ENCODE peak calls at places on chromosomes 6 and 20, in seven cellular contexts. W, K, D, C, Y, E and V are unnamed samples.

GRCh38 chr20:32445539-32446273 is 87.6 kb downstream of the ASXL1 start:
- DNase-seq in W (no peak), K (no peak), D (peak), C (no peak), Y (no peak), E (peak), V (peak)

GRCh38 chr20:34709836-34710567 is 5.9 kb downstream of the TP53INP2 start:
- DNase-seq in W (peak), K (no peak), D (peak), C (no peak), Y (no peak), E (peak), V (peak)

GRCh38 chr20:18811186-18811585 is 2.4 kb upstream of the SCP2D1 start:
- DNase-seq in W (no peak), K (no peak), D (no peak), C (no peak), Y (no peak), E (no peak), V (no peak)

GRCh38 chr6:144033816-144034540 is 25.9 kb upstream of the PLAGL1 start:
- DNase-seq in W (no peak), K (no peak), D (no peak), C (no peak), Y (no peak), E (no peak), V (no peak)

GRCh38 chr6:87122477-87122876 is 27.6 kb upstream of the CGA start:
- DNase-seq in W (no peak), K (no peak), D (no peak), C (no peak), Y (no peak), E (no peak), V (no peak)

GRCh38 chr20:43849496-43850197 is 65.0 kb upstream of the TOX2 start:
- DNase-seq in W (no peak), K (no peak), D (no peak), C (no peak), Y (no peak), E (no peak), V (no peak)

GRCh38 chr20:46243707-46244628 is 64.3 kb downstream of the CDH22 start:
- DNase-seq in W (no peak), K (no peak), D (no peak), C (no peak), Y (no peak), E (no peak), V (no peak)

GRCh38 chr6:143836150-143836549 is 7.0 kb upstream of the LTV1 start:
- DNase-seq in W (no peak), K (no peak), D (no peak), C (no peak), Y (no peak), E (no peak), V (no peak)

GRCh38 chr6:37432590-37432915 is 468 bp upstream of the CMTR1 start:
- DNase-seq in W (no peak), K (no peak), D (no peak), C (no peak), Y (no peak), E (no peak), V (no peak)

GRCh38 chr6:44809256-44809655 is 421.8 kb downstream of the CDC5L start:
- DNase-seq in W (no peak), K (no peak), D (no peak), C (no peak), Y (no peak), E (no peak), V (no peak)

GRCh38 chr20:58802061-58802460 is 48.6 kb downstream of the GNAS-AS1 start:
- DNase-seq in W (no peak), K (no peak), D (no peak), C (no peak), Y (no peak), E (no peak), V (no peak)

GRCh38 chr20:33433465-33433864 is 10.1 kb downstream of the SNTA1 start:
- DNase-seq in W (no peak), K (no peak), D (no peak), C (no peak), Y (no peak), E (no peak), V (no peak)

GRCh38 chr6:166906376-166907044 is 49.8 kb downstream of the RNASET2 start:
- DNase-seq in W (no peak), K (no peak), D (no peak), C (no peak), Y (no peak), E (no peak), V (no peak)

GRCh38 chr6:166907373-166907841 is 48.9 kb downstream of the RNASET2 start:
- DNase-seq in W (no peak), K (no peak), D (no peak), C (no peak), Y (peak), E (no peak), V (no peak)

GRCh38 chr6:166905013-166905412 is 51.3 kb downstream of the RNASET2 start:
- DNase-seq in W (no peak), K (no peak), D (no peak), C (no peak), Y (no peak), E (no peak), V (no peak)

GRCh38 chr6:166904101-166904746 is 52.1 kb downstream of the RNASET2 start:
- DNase-seq in W (no peak), K (no peak), D (no peak), C (no peak), Y (no peak), E (no peak), V (no peak)

DNA sequence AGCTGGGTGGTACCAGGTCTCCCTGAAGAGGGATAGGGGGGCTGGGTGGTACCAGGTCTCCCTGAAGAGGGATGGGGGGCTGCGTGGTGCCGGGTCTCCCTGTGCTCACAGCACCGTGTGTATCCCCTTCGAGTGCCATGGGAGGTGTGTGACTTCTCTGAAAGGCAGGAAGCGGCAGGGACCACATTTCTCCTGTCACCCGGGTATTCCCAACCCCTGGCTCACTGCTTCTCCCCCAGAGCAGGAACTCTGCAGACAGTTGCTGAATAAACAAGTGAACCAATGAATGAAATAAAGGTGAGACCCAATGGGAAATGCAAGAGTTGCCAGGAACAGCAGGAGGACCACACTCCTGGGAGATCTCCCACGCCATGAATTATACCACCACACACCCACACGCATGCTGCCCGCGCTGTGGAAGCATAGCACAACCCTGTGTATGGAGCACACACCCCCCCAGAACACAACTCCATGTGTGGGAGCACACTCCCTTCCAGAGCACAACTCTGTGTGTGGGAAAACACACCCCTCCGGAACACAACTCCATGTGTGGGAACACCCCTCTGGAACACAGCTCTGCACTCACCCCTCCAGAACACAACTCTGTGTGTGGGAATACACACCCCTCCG is 50.7 kb downstream of the RNASET2 start:
- DNase-seq in W (no peak), K (no peak), D (no peak), C (no peak), Y (no peak), E (no peak), V (no peak)
- TF ChIP-seq JUND in W (no peak), K (no peak), D (no peak), C (no peak), Y (no peak), E (no peak), V (no peak)

DNA sequence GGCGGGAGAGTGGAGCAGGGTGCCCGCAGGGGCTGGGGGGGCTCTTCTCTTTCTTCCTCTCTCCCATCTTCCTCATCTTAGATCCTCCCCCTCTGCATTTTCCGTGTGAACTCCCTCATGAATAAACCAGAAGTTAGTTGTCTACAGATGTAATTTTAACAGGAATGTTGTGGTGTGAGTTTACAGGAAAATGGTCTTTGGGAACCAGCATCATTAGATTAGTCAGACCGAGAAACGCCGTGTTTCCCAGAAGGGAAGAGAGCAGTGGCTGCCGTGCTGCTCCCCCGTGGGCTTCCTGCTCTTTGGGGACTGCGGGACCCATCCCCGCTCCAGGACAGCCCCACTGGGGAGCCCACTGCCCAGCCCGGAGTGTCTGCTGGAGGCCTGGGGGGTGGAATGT is 3.4 kb downstream of the MYT1 start:
- DNase-seq in W (no peak), K (no peak), D (no peak), C (no peak), Y (no peak), E (no peak), V (no peak)
- TF ChIP-seq JUND in W (no peak), K (no peak), D (no peak), C (no peak), Y (no peak), E (no peak), V (no peak)

GRCh38 chr20:64044484-64045247 is 4.8 kb downstream of the SOX18 start:
- DNase-seq in W (peak), K (no peak), D (no peak), C (no peak), Y (no peak), E (no peak), V (peak)
- TF ChIP-seq JUND in W (no peak), K (no peak), D (no peak), C (no peak), Y (no peak), E (no peak), V (no peak)

DNA sequence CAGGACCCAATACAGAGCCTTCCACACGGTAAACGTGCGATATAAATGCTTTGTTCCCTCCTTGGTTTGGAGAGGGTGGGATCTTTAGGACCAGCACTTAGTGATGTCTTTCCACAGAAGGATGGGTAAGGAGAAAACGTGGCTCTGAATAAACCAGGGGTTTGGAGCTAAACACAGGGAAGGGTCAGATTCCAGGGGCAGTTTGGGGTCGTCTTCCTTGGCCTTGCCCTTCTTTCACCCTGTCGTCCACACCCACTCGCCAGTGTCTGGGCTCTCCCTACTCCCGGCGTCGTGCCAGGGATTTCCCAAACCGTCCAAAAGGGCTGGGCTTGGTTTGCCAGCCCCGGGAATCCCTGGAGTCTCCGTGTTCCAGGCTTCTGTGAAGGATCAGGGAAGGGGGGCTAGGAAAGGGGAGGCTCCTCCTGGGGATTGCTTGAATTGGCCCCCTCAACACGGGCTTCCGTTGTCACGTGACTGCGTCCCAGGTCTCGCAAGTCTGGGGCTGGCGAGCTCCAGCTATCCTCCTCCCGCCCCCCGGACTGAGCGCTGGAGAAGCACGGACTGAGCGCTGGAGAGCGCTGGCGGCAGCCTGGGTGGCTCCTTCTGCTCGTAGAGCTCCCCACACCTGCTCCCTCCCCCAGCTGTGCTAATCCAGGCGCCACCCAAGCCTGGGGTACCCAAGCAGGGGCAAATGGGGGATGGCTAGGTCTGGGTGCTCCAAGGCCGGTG is 9.5 kb upstream of the ARMC12 start:
- DNase-seq in W (no peak), K (peak), D (peak), C (no peak), Y (no peak), E (peak), V (no peak)
- TF ChIP-seq JUND in W (no peak), K (no peak), D (no peak), C (no peak), Y (no peak), E (no peak), V (no peak)

GRCh38 chr6:107491059-107491609 is 1.2 kb downstream of the SOBP start:
- DNase-seq in W (no peak), K (peak), D (peak), C (no peak), Y (no peak), E (no peak), V (no peak)
- TF ChIP-seq JUND in W (no peak), K (no peak), D (no peak), C (no peak), Y (no peak), E (no peak), V (no peak)

DNA sequence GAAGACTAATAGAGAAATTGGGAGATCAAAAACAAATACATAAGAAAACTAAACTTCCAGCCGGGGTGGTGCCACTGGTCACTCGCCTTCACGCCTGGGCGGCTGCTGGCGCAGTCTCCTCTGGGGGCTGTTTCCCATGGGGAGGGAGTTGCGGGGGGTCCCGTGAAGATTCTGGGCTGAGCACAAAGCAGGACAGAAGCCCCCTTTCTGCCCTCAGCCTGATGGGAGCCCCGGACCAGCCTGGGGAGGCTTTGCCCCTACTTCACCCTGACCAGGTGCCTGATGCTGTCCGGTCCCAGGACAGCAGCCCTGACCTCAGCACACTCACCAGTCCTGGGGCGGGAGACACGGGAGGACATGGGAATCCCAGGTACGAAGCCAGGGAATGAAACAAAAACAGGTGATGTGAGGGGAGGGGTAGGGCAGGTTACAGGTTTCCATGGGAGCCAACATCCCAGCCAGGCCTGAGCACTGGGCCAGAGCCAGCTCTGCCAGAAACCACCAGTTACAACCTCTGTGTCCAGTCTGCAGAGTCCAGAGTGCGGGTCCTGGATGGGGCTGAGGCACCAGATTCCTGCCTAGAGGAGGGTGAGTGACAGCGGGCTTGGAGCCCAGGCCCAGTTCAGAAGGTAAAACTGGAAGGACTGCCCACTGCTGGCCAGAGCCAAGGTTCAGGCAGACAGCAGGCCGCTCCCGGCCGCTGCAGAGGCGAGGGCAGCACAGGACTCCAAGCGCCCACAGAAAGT is 326.4 kb downstream of the TAF4 start:
- DNase-seq in W (no peak), K (no peak), D (no peak), C (no peak), Y (no peak), E (no peak), V (no peak)
- TF ChIP-seq JUND in W (no peak), K (no peak), D (no peak), C (no peak), Y (no peak), E (no peak), V (no peak)

DNA sequence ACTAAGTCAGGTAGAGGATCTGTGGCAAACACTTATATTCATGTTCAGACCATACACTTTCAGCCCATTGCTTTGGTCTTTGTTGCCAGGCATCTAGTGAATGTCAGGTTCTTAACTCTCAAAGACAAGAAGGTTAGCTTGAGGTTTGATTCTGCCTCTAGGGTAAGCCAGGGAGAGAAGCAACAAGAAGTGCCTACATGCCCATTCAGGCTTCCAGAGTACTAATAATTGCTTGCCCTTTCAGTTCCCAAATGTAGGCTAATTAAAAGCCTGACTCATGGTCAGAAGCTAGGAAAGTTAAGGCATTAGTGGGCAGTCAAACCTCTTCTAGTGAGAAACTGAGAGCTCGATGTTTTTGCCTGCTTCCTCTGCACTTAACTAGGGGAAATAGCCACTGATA is 492.4 kb downstream of the PKHD1 start:
- DNase-seq in W (no peak), K (no peak), D (no peak), C (no peak), Y (no peak), E (no peak), V (no peak)
- TF ChIP-seq JUND in W (no peak), K (no peak), D (no peak), C (no peak), Y (no peak), E (no peak), V (no peak)

DNA sequence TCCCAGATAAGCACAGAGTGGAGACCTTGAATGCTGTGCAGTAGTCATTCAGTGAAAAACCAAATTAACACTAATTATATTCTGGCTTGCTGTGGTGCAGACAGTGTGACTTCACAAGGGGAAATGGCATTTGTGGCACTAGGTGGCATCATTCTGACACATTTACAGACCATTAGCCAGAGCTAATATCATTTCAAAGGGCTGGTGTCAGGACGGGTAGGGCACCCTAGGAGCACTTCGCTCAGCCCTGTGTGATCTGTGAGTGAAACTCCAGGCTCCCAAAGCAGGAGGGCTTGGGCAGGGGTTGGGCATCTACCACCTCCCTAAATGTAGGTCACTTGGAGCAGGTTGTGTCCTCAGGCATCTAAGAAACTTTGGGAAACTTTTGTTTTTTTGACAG is 555.8 kb downstream of the PKHD1 start:
- DNase-seq in W (no peak), K (no peak), D (no peak), C (peak), Y (peak), E (no peak), V (peak)
- TF ChIP-seq JUND in W (no peak), K (no peak), D (no peak), C (no peak), Y (no peak), E (no peak), V (no peak)

GRCh38 chr20:9699181-9699580 is 139.7 kb downstream of the PAK5 start:
- DNase-seq in W (no peak), K (no peak), D (no peak), C (no peak), Y (no peak), E (no peak), V (no peak)
- TF ChIP-seq JUND in W (no peak), K (no peak), D (no peak), C (no peak), Y (no peak), E (no peak), V (no peak)